ENCODE peak calls at places on chromosomes 11 and 22, in ten cellular contexts. J is GM20000; H is activated gamma-delta T cell treated with Interleukin-2 at 50 U/mL for 16 hours; K is activated T-helper 1 cell treated with anti-CD3 and anti-CD28 coated beads, Interleukin-12 subunit alpha, Interleukin-12 subunit beta, Interleukin-2, Interleukin-4 antibody, amounts not matched to agents 30 ng/mL and 10 ng/mL and 1 ng/mL, durations not matched to agents 14 hours and 24 hours and 36 hours; W is K562; F is stimulated activated CD4-positive, alpha-beta T cell treated with anti-CD3 and anti-CD28 coated beads, TNF-alpha, amount 100 ng/mL, for 48 hours; B is NCI-H1930; P is fibroblast of villous mesenchyme; N is AG04450; Q is NK-92 treated with Interleukin-12 subunit alpha and Interleukin-12 subunit beta, amount 100 ng/mL, for 24 hours. U is an unnamed sample.

GRCh38 chr22:35638408-35638807 is 9.8 kb upstream of the APOL6 start:
- DNase-seq in J (no peak), H (no peak), K (no peak), W (no peak), F (no peak), B (no peak), P (peak; percentile 94), N (peak; percentile 42), Q (no peak), U (peak; percentile 76)

GRCh38 chr22:42947211-42947990 is 67.5 kb downstream of the PACSIN2 start:
- DNase-seq in J (no peak), H (no peak), K (no peak), W (no peak), F (no peak), B (no peak), P (no peak), N (no peak), Q (no peak), U (no peak)

GRCh38 chr22:29987143-29987542 is 93.1 kb upstream of the HORMAD2 start:
- DNase-seq in J (no peak), H (no peak), K (no peak), W (no peak), F (no peak), B (no peak), P (no peak), N (no peak), Q (no peak), U (no peak)

GRCh38 chr11:12411806-12412727 is 34.7 kb downstream of the PARVA start:
- DNase-seq in J (peak; percentile 19), H (no peak), K (no peak), W (peak; percentile 76), F (peak; percentile 28), B (peak; percentile 46), P (peak; percentile 95), N (peak; percentile 85), Q (no peak), U (peak; percentile 84)

GRCh38 chr11:74611369-74611861 is 19.0 kb downstream of the POLD3 start:
- DNase-seq in J (peak; percentile 17), H (no peak), K (no peak), W (no peak), F (no peak), B (no peak), P (peak; percentile 91), N (peak; percentile 54), Q (no peak), U (peak; percentile 84)

GRCh38 chr11:75277991-75278790 is 37.6 kb downstream of the TPBGL start:
- DNase-seq in J (no peak), H (no peak), K (no peak), W (no peak), F (no peak), B (no peak), P (no peak), N (no peak), Q (no peak), U (no peak)

GRCh38 chr11:75598900-75599299 is 36.8 kb downstream of the SERPINH1 start:
- DNase-seq in J (no peak), H (no peak), K (no peak), W (no peak), F (no peak), B (no peak), P (no peak), N (no peak), Q (no peak), U (no peak)

GRCh38 chr11:32400670-32401369 is 34.5 kb downstream of the WT1 start:
- DNase-seq in J (no peak), H (no peak), K (no peak), W (no peak), F (no peak), B (no peak), P (peak; percentile 58), N (no peak), Q (no peak), U (peak; percentile 51)

GRCh38 chr11:117394221-117394925 is 66.7 kb downstream of the CEP164 start:
- DNase-seq in J (no peak), H (no peak), K (no peak), W (no peak), F (no peak), B (no peak), P (no peak), N (no peak), Q (no peak), U (no peak)

GRCh38 chr11:35012467-35013191 is 96.2 kb downstream of the PDHX start:
- DNase-seq in J (peak; percentile 48), H (no peak), K (peak; percentile 31), W (no peak), F (no peak), B (no peak), P (no peak), N (no peak), Q (no peak), U (no peak)

GRCh38 chr11:117186431-117186761 is 7.9 kb downstream of the SIDT2 start:
- DNase-seq in J (no peak), H (no peak), K (no peak), W (no peak), F (no peak), B (no peak), P (no peak), N (no peak), Q (no peak), U (no peak)

GRCh38 chr11:102061276-102061675 is 14.0 kb downstream of the CFAP300 start:
- DNase-seq in J (no peak), H (no peak), K (no peak), W (no peak), F (no peak), B (no peak), P (peak; percentile 48), N (no peak), Q (no peak), U (peak; percentile 48)

GRCh38 chr11:2270322-2271076 is at the start of gene ASCL2:
- DNase-seq in J (no peak), H (no peak), K (no peak), W (peak; percentile 38), F (no peak), B (peak; percentile 34), P (no peak), N (no peak), Q (no peak), U (no peak)

GRCh38 chr11:121890377-121890776 is 225.6 kb downstream of the BLID start:
- DNase-seq in J (no peak), H (no peak), K (no peak), W (no peak), F (no peak), B (no peak), P (peak; percentile 69), N (no peak), Q (no peak), U (peak; percentile 86)

GRCh38 chr11:8384199-8384821 is 120.6 kb upstream of the LMO1 start:
- DNase-seq in J (no peak), H (no peak), K (no peak), W (peak; percentile 33), F (no peak), B (no peak), P (peak; percentile 83), N (no peak), Q (no peak), U (peak; percentile 51)

GRCh38 chr22:41983516-41983915 is 14.3 kb downstream of the SEPTIN3 start:
- DNase-seq in J (no peak), H (no peak), K (no peak), W (no peak), F (no peak), B (no peak), P (peak; percentile 65), N (no peak), Q (no peak), U (peak; percentile 52)

GRCh38 chr22:39215430-39216142 is 29.2 kb downstream of the PDGFB start:
- DNase-seq in J (no peak), H (peak; percentile 53), K (no peak), W (peak; percentile 54), F (no peak), B (peak; percentile 42), P (no peak), N (no peak), Q (no peak), U (no peak)

GRCh38 chr11:61961570-61962212 is 5.7 kb downstream of the FTH1 start:
- DNase-seq in J (no peak), H (no peak), K (no peak), W (no peak), F (no peak), B (no peak), P (peak; percentile 67), N (no peak), Q (no peak), U (peak; percentile 56)

GRCh38 chr11:7967826-7968225 is 2.6 kb upstream of the NLRP10 start:
- DNase-seq in J (no peak), H (no peak), K (no peak), W (no peak), F (no peak), B (no peak), P (peak; percentile 20), N (no peak), Q (no peak), U (peak; percentile 11)

GRCh38 chr22:36022162-36022561 is 6.5 kb downstream of the RBFOX2 start:
- DNase-seq in J (no peak), H (no peak), K (no peak), W (no peak), F (no peak), B (no peak), P (peak; percentile 74), N (peak; percentile 73), Q (no peak), U (peak; percentile 49)

GRCh38 chr11:98952110-98952509 is 68.6 kb upstream of the CNTN5 start:
- DNase-seq in J (no peak), H (no peak), K (no peak), W (no peak), F (no peak), B (no peak), P (no peak), N (no peak), Q (no peak), U (no peak)

GRCh38 chr11:61148016-61148640 is 13.1 kb downstream of the VPS37C start:
- DNase-seq in J (no peak), H (no peak), K (no peak), W (no peak), F (no peak), B (no peak), P (no peak), N (no peak), Q (no peak), U (peak; percentile 53)

GRCh38 chr11:80899381-80899780 is 1458.6 kb upstream of the TENM4 start:
- DNase-seq in J (no peak), H (no peak), K (no peak), W (no peak), F (no peak), B (no peak), P (peak; percentile 2), N (no peak), Q (no peak), U (peak; percentile 68)

GRCh38 chr11:44632466-44633123 is 67.1 kb downstream of the CD82 start:
- DNase-seq in J (peak; percentile 61), H (no peak), K (no peak), W (peak; percentile 64), F (no peak), B (peak; percentile 12), P (peak; percentile 29), N (no peak), Q (no peak), U (peak; percentile 21)

GRCh38 chr11:104650234-104650633 is 248.0 kb downstream of the CASP12 start:
- DNase-seq in J (no peak), H (no peak), K (no peak), W (no peak), F (no peak), B (no peak), P (no peak), N (no peak), Q (no peak), U (no peak)

GRCh38 chr22:49565516-49565855 is 262.2 kb downstream of the BRD1 start:
- DNase-seq in J (no peak), H (no peak), K (no peak), W (no peak), F (no peak), B (no peak), P (no peak), N (no peak), Q (no peak), U (no peak)

GRCh38 chr11:44577231-44577834 is 11.9 kb downstream of the CD82 start:
- DNase-seq in J (no peak), H (no peak), K (no peak), W (no peak), F (no peak), B (no peak), P (no peak), N (no peak), Q (no peak), U (no peak)

GRCh38 chr11:118657238-118657637 is 22.2 kb downstream of the TREH start:
- DNase-seq in J (no peak), H (no peak), K (no peak), W (peak; percentile 49), F (no peak), B (no peak), P (no peak), N (no peak), Q (no peak), U (no peak)